ENCODE peak calls at places on chromosomes 12 and 14, in eight cellular contexts. One of them, this sample, is unnamed.
A peak's percentile ranks its signal among the peaks of the same experiment; 100 is the strongest.

GRCh38 chr12:43882578-43883178 is 46.8 kb downstream of the TMEM117 start:
- DNase-seq in upper lobe of left lung: peak; percentile 25
- DNase-seq in transverse colon: peak; percentile 12
- DNase-seq in K562: peak; percentile 39
- DNase-seq in right lobe of liver: no peak
- DNase-seq in prostate gland: peak; percentile 26
- DNase-seq in esophagus squamous epithelium: no peak
- DNase-seq in GM12878: peak; percentile 17
- DNase-seq in this sample: no peak

GRCh38 chr12:6337958-6338406 is 3.9 kb downstream of the TNFRSF1A start:
- DNase-seq in upper lobe of left lung: no peak
- DNase-seq in transverse colon: no peak
- DNase-seq in K562: no peak
- DNase-seq in right lobe of liver: no peak
- DNase-seq in prostate gland: no peak
- DNase-seq in esophagus squamous epithelium: no peak
- DNase-seq in GM12878: no peak
- DNase-seq in this sample: no peak

GRCh38 chr12:25997401-25997973 is 39.0 kb downstream of the RASSF8 start:
- DNase-seq in upper lobe of left lung: no peak
- DNase-seq in transverse colon: no peak
- DNase-seq in K562: no peak
- DNase-seq in right lobe of liver: no peak
- DNase-seq in prostate gland: no peak
- DNase-seq in esophagus squamous epithelium: no peak
- DNase-seq in GM12878: no peak
- DNase-seq in this sample: no peak

GRCh38 chr14:44462372-44462771 is 44.7 kb downstream of the FSCB start:
- DNase-seq in upper lobe of left lung: no peak
- DNase-seq in transverse colon: no peak
- DNase-seq in K562: no peak
- DNase-seq in right lobe of liver: no peak
- DNase-seq in prostate gland: no peak
- DNase-seq in esophagus squamous epithelium: no peak
- DNase-seq in GM12878: no peak
- DNase-seq in this sample: no peak

GRCh38 chr12:30928356-30929264 is 2.1 kb downstream of the TSPAN11 start:
- DNase-seq in upper lobe of left lung: no peak
- DNase-seq in transverse colon: no peak
- DNase-seq in K562: no peak
- DNase-seq in right lobe of liver: no peak
- DNase-seq in prostate gland: no peak
- DNase-seq in esophagus squamous epithelium: no peak
- DNase-seq in GM12878: no peak
- DNase-seq in this sample: no peak

GRCh38 chr14:103130965-103131364 is 7.7 kb downstream of the TNFAIP2 start:
- DNase-seq in upper lobe of left lung: no peak
- DNase-seq in transverse colon: no peak
- DNase-seq in K562: no peak
- DNase-seq in right lobe of liver: no peak
- DNase-seq in prostate gland: peak; percentile 84
- DNase-seq in esophagus squamous epithelium: no peak
- DNase-seq in GM12878: no peak
- DNase-seq in this sample: no peak

GRCh38 chr14:102952276-102952675 is 29.8 kb downstream of the AMN start:
- DNase-seq in upper lobe of left lung: no peak
- DNase-seq in transverse colon: no peak
- DNase-seq in K562: no peak
- DNase-seq in right lobe of liver: no peak
- DNase-seq in prostate gland: no peak
- DNase-seq in esophagus squamous epithelium: no peak
- DNase-seq in GM12878: no peak
- DNase-seq in this sample: no peak

GRCh38 chr12:119668315-119668651 is 350 bp downstream of the PRKAB1 start:
- DNase-seq in upper lobe of left lung: no peak
- DNase-seq in transverse colon: no peak
- DNase-seq in K562: no peak
- DNase-seq in right lobe of liver: no peak
- DNase-seq in prostate gland: no peak
- DNase-seq in esophagus squamous epithelium: no peak
- DNase-seq in GM12878: no peak
- DNase-seq in this sample: no peak

GRCh38 chr14:28515571-28515970 is 251.0 kb upstream of the FOXG1 start:
- DNase-seq in upper lobe of left lung: no peak
- DNase-seq in transverse colon: no peak
- DNase-seq in K562: no peak
- DNase-seq in right lobe of liver: no peak
- DNase-seq in prostate gland: no peak
- DNase-seq in esophagus squamous epithelium: no peak
- DNase-seq in GM12878: no peak
- DNase-seq in this sample: no peak

GRCh38 chr12:70367268-70368141 is 1.4 kb downstream of the KCNMB4 start:
- DNase-seq in upper lobe of left lung: no peak
- DNase-seq in transverse colon: no peak
- DNase-seq in K562: no peak
- DNase-seq in right lobe of liver: no peak
- DNase-seq in prostate gland: no peak
- DNase-seq in esophagus squamous epithelium: no peak
- DNase-seq in GM12878: no peak
- DNase-seq in this sample: no peak

GRCh38 chr14:104115131-104115600 is 23.2 kb upstream of the KIF26A start:
- DNase-seq in upper lobe of left lung: no peak
- DNase-seq in transverse colon: no peak
- DNase-seq in K562: no peak
- DNase-seq in right lobe of liver: peak; percentile 17
- DNase-seq in prostate gland: no peak
- DNase-seq in esophagus squamous epithelium: no peak
- DNase-seq in GM12878: no peak
- DNase-seq in this sample: peak; percentile 21

GRCh38 chr14:38419579-38419978 is 163.7 kb upstream of the CLEC14A start:
- DNase-seq in upper lobe of left lung: no peak
- DNase-seq in transverse colon: no peak
- DNase-seq in K562: no peak
- DNase-seq in right lobe of liver: no peak
- DNase-seq in prostate gland: no peak
- DNase-seq in esophagus squamous epithelium: no peak
- DNase-seq in GM12878: no peak
- DNase-seq in this sample: no peak

GRCh38 chr12:85369365-85370154 is 89.5 kb downstream of the ALX1 start:
- DNase-seq in upper lobe of left lung: no peak
- DNase-seq in transverse colon: no peak
- DNase-seq in K562: no peak
- DNase-seq in right lobe of liver: no peak
- DNase-seq in prostate gland: no peak
- DNase-seq in esophagus squamous epithelium: no peak
- DNase-seq in GM12878: no peak
- DNase-seq in this sample: no peak

GRCh38 chr12:77324763-77325468 is 259.5 kb upstream of the E2F7 start:
- DNase-seq in upper lobe of left lung: peak; percentile 53
- DNase-seq in transverse colon: peak; percentile 74
- DNase-seq in K562: peak; percentile 53
- DNase-seq in right lobe of liver: peak; percentile 76
- DNase-seq in prostate gland: peak; percentile 44
- DNase-seq in esophagus squamous epithelium: no peak
- DNase-seq in GM12878: no peak
- DNase-seq in this sample: peak; percentile 79

GRCh38 chr12:21848192-21848591 is 73.7 kb upstream of the KCNJ8 start:
- DNase-seq in upper lobe of left lung: no peak
- DNase-seq in transverse colon: no peak
- DNase-seq in K562: no peak
- DNase-seq in right lobe of liver: no peak
- DNase-seq in prostate gland: no peak
- DNase-seq in esophagus squamous epithelium: no peak
- DNase-seq in GM12878: no peak
- DNase-seq in this sample: no peak

GRCh38 chr14:94036328-94037167 is 10.4 kb downstream of the OTUB2 start:
- DNase-seq in upper lobe of left lung: peak; percentile 65
- DNase-seq in transverse colon: peak; percentile 81
- DNase-seq in K562: peak; percentile 66
- DNase-seq in right lobe of liver: peak; percentile 73
- DNase-seq in prostate gland: peak; percentile 45
- DNase-seq in esophagus squamous epithelium: no peak
- DNase-seq in GM12878: no peak
- DNase-seq in this sample: peak; percentile 78

GRCh38 chr12:47835017-47835830 is 15.5 kb upstream of the HDAC7 start:
- DNase-seq in upper lobe of left lung: no peak
- DNase-seq in transverse colon: no peak
- DNase-seq in K562: no peak
- DNase-seq in right lobe of liver: no peak
- DNase-seq in prostate gland: no peak
- DNase-seq in esophagus squamous epithelium: no peak
- DNase-seq in GM12878: no peak
- DNase-seq in this sample: no peak

GRCh38 chr14:32332415-32333116 is 3.5 kb downstream of the AKAP6 start:
- DNase-seq in upper lobe of left lung: no peak
- DNase-seq in transverse colon: no peak
- DNase-seq in K562: no peak
- DNase-seq in right lobe of liver: no peak
- DNase-seq in prostate gland: no peak
- DNase-seq in esophagus squamous epithelium: no peak
- DNase-seq in GM12878: no peak
- DNase-seq in this sample: no peak

GRCh38 chr12:82818276-82819035 is 131.8 kb downstream of the TMTC2 start:
- DNase-seq in upper lobe of left lung: no peak
- DNase-seq in transverse colon: no peak
- DNase-seq in K562: no peak
- DNase-seq in right lobe of liver: no peak
- DNase-seq in prostate gland: no peak
- DNase-seq in esophagus squamous epithelium: no peak
- DNase-seq in GM12878: no peak
- DNase-seq in this sample: no peak

GRCh38 chr12:41596190-41596589 is 408.1 kb downstream of the PDZRN4 start:
- DNase-seq in upper lobe of left lung: no peak
- DNase-seq in transverse colon: no peak
- DNase-seq in K562: no peak
- DNase-seq in right lobe of liver: no peak
- DNase-seq in prostate gland: no peak
- DNase-seq in esophagus squamous epithelium: no peak
- DNase-seq in GM12878: no peak
- DNase-seq in this sample: no peak
- H3K4me3 ChIP-seq in upper lobe of left lung: no peak overlapping the region
- H3K4me3 ChIP-seq in transverse colon: no peak overlapping the region
- H3K4me3 ChIP-seq in K562: no peak overlapping the region
- H3K4me3 ChIP-seq in right lobe of liver: no peak overlapping the region
- H3K4me3 ChIP-seq in prostate gland: no peak overlapping the region
- H3K4me3 ChIP-seq in esophagus squamous epithelium: no peak overlapping the region
- H3K4me3 ChIP-seq in GM12878: no peak overlapping the region
- H3K4me3 ChIP-seq in this sample: no peak overlapping the region

GRCh38 chr14:91229005-91229382 is 15.5 kb downstream of the GPR68 start:
- DNase-seq in upper lobe of left lung: no peak
- DNase-seq in transverse colon: no peak
- DNase-seq in K562: no peak
- DNase-seq in right lobe of liver: no peak
- DNase-seq in prostate gland: no peak
- DNase-seq in esophagus squamous epithelium: no peak
- DNase-seq in GM12878: no peak
- DNase-seq in this sample: no peak

GRCh38 chr14:91225025-91225424 is 19.5 kb downstream of the GPR68 start:
- DNase-seq in upper lobe of left lung: no peak
- DNase-seq in transverse colon: no peak
- DNase-seq in K562: no peak
- DNase-seq in right lobe of liver: no peak
- DNase-seq in prostate gland: no peak
- DNase-seq in esophagus squamous epithelium: no peak
- DNase-seq in GM12878: no peak
- DNase-seq in this sample: no peak

GRCh38 chr14:91229743-91230200 is 14.7 kb downstream of the GPR68 start:
- DNase-seq in upper lobe of left lung: no peak
- DNase-seq in transverse colon: peak; percentile 48
- DNase-seq in K562: no peak
- DNase-seq in right lobe of liver: no peak
- DNase-seq in prostate gland: no peak
- DNase-seq in esophagus squamous epithelium: no peak
- DNase-seq in GM12878: peak; percentile 96
- DNase-seq in this sample: no peak

GRCh38 chr14:91228112-91229004 is 16.1 kb downstream of the GPR68 start:
- DNase-seq in upper lobe of left lung: no peak
- DNase-seq in transverse colon: no peak
- DNase-seq in K562: peak; percentile 48
- DNase-seq in right lobe of liver: no peak
- DNase-seq in prostate gland: no peak
- DNase-seq in esophagus squamous epithelium: no peak
- DNase-seq in GM12878: peak; percentile 86
- DNase-seq in this sample: no peak

DNA sequence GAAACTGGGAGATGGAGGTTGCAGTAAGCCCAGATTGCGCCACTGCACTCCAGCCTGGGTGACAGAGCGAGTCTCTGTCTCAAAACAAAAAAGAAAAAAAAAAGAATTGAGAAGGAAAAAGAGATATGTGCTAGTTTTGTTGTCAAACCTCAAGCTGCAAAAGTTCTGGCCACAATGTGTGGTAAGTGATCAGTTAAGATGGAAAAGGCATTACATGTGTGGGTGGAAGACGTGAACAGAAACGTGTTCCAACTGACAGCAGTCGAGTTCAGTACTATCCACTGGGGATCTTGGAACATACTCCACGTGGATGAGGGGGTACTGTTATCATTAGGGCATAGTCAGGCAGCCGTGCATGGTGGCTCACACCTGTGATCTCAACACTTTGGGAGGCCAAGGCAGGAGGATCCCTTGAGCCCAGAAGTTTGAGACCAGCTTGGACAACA is 17.3 kb downstream of the GPR68 start:
- DNase-seq in upper lobe of left lung: no peak
- DNase-seq in transverse colon: no peak
- DNase-seq in K562: no peak
- DNase-seq in right lobe of liver: no peak
- DNase-seq in prostate gland: no peak
- DNase-seq in esophagus squamous epithelium: no peak
- DNase-seq in GM12878: no peak
- DNase-seq in this sample: no peak
- H3K4me1 ChIP-seq in upper lobe of left lung: peaks cover 75% of the 10 kb centered on the region
- H3K4me1 ChIP-seq in transverse colon: peaks cover 7% of the 10 kb centered on the region
- H3K4me1 ChIP-seq in K562: peaks cover 19% of the 10 kb centered on the region
- H3K4me1 ChIP-seq in right lobe of liver: no peaks in the 10 kb centered on the region
- H3K4me1 ChIP-seq in prostate gland: no peaks in the 10 kb centered on the region
- H3K4me1 ChIP-seq in esophagus squamous epithelium: peaks cover 41% of the 10 kb centered on the region
- H3K4me1 ChIP-seq in GM12878: peaks cover 53% of the 10 kb centered on the region
- H3K4me1 ChIP-seq in this sample: peaks cover 8% of the 10 kb centered on the region

GRCh38 chr12:56222531-56222895 is 791 bp upstream of the RNF41 start:
- DNase-seq in upper lobe of left lung: no peak
- DNase-seq in transverse colon: no peak
- DNase-seq in K562: no peak
- DNase-seq in right lobe of liver: no peak
- DNase-seq in prostate gland: no peak
- DNase-seq in esophagus squamous epithelium: no peak
- DNase-seq in GM12878: no peak
- DNase-seq in this sample: no peak
- TF ChIP-seq POLR2A in upper lobe of left lung: no peak
- TF ChIP-seq POLR2A in transverse colon: no peak
- TF ChIP-seq POLR2A in K562: no peak
- TF ChIP-seq POLR2A in right lobe of liver: no peak
- TF ChIP-seq POLR2A in prostate gland: no peak
- TF ChIP-seq POLR2A in esophagus squamous epithelium: no peak
- TF ChIP-seq POLR2A in GM12878: no peak
- TF ChIP-seq POLR2A in this sample: no peak

DNA sequence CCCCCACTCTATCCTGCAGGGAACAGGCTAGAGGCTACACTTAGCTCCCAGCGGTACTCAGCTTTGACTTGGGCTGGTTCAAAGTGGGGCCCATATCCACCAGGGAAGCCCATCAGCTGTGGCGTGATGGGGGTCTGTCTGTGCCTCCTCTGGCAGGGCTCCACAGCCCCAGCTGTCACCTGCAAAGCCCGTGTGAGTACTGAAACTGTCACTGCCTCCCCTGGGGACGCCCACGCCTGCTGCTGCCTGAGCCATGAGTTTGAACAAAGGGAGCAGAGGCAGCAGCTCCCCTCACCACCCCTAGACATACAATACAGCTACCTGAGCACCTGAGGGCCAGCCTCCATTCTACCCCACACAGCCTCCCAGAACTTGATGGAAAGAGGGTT is 5.0 kb downstream of the REM2 start:
- DNase-seq in upper lobe of left lung: no peak
- DNase-seq in transverse colon: peak; percentile 62
- DNase-seq in K562: no peak
- DNase-seq in right lobe of liver: no peak
- DNase-seq in prostate gland: no peak
- DNase-seq in esophagus squamous epithelium: no peak
- DNase-seq in GM12878: peak; percentile 53
- DNase-seq in this sample: no peak
- H3K4me3 ChIP-seq in upper lobe of left lung: no peak overlapping the region
- H3K4me3 ChIP-seq in transverse colon: peak overlapping the region; percentile 65
- H3K4me3 ChIP-seq in K562: peak overlapping the region; percentile 63
- H3K4me3 ChIP-seq in right lobe of liver: no peak overlapping the region
- H3K4me3 ChIP-seq in prostate gland: peak overlapping the region; percentile 41
- H3K4me3 ChIP-seq in esophagus squamous epithelium: peak overlapping the region; percentile 48
- H3K4me3 ChIP-seq in GM12878: peak overlapping the region; percentile 91
- H3K4me3 ChIP-seq in this sample: peak overlapping the region; percentile 62

This sample was measured in stomach.